ENCODE peak calls at places on chromosomes 5 and 9, in five cellular contexts. B is NCI-H345; J is pancreas; F is activated CD4-positive, alpha-beta T cell treated with anti-CD3 and anti-CD28 coated beads, Interleukin-2, amount 10 ng/mL, durations not matched to agents 24 days and 14 days; P is AG08396. Q is an unnamed sample.

GRCh38 chr5:168965638-168966037 is 335.3 kb downstream of the SLIT3 start:
- DNase-seq in P (no peak), J (no peak), F (no peak), B (no peak), Q (no peak)

GRCh38 chr5:2867373-2867933 is 116.0 kb upstream of the IRX2 start:
- DNase-seq in B (no peak), J (no peak), P (no peak), F (no peak), Q (no peak)

GRCh38 chr9:114108016-114108833 is 9.1 kb upstream of the KIF12 start:
- DNase-seq in B (peak), P (peak), J (peak), F (peak), Q (peak)

GRCh38 chr5:30197662-30198061 is 995.8 kb upstream of the CDH6 start:
- DNase-seq in P (no peak), B (no peak), J (no peak), F (no peak), Q (no peak)

GRCh38 chr9:96486351-96487029 is 36.5 kb downstream of the HABP4 start:
- DNase-seq in P (peak), B (no peak), J (peak), F (no peak), Q (no peak)

GRCh38 chr9:128051932-128052734 is 15.0 kb downstream of the NAIF1 start:
- DNase-seq in J (peak), B (no peak), F (no peak), P (no peak), Q (peak)

GRCh38 chr9:129685220-129685932 is 19.9 kb downstream of the PRRX2 start:
- DNase-seq in J (no peak), B (no peak), P (peak), F (no peak), Q (peak)

GRCh38 chr5:130198927-130199326 is 294.7 kb downstream of the CHSY3 start:
- DNase-seq in P (no peak), F (no peak), J (no peak), B (no peak), Q (peak)

GRCh38 chr5:138463335-138464017 is 1.8 kb upstream of the EGR1 start:
- DNase-seq in P (peak), B (no peak), J (peak), F (no peak), Q (no peak)

GRCh38 chr9:127503947-127504886 is 52.9 kb downstream of the LRSAM1 start:
- DNase-seq in J (peak), F (peak), B (peak), P (peak), Q (peak)

GRCh38 chr9:93591301-93591700 is 14.9 kb downstream of the PHF2 start:
- DNase-seq in F (peak), J (no peak), P (no peak), B (no peak), Q (no peak)

GRCh38 chr5:138595396-138595795 is 20.2 kb upstream of the HSPA9 start:
- DNase-seq in F (no peak), J (no peak), B (no peak), P (no peak), Q (peak)

GRCh38 chr5:147558826-147559225 is 49.0 kb upstream of the DPYSL3 start:
- DNase-seq in P (peak), F (no peak), B (peak), J (no peak), Q (peak)

GRCh38 chr9:70389642-70390266 is 24.7 kb downstream of the KLF9 start:
- DNase-seq in F (no peak), J (no peak), B (no peak), P (peak), Q (no peak)

GRCh38 chr9:22158983-22159382 is 149.9 kb upstream of the CDKN2B start:
- DNase-seq in J (no peak), B (no peak), P (no peak), F (no peak), Q (peak)

GRCh38 chr5:135977375-135977928 is 22.7 kb upstream of the LECT2 start:
- DNase-seq in F (peak), P (no peak), J (peak), B (no peak), Q (no peak)

GRCh38 chr5:142095651-142096330 is 12.8 kb upstream of the NDFIP1 start:
- DNase-seq in F (peak), P (no peak), J (no peak), B (no peak), Q (peak)

GRCh38 chr5:150616024-150616470 is 24.4 kb upstream of the SYNPO start:
- DNase-seq in F (no peak), J (peak), P (no peak), B (peak), Q (no peak)

GRCh38 chr9:24614070-24614469 is 68.4 kb upstream of the IZUMO3 start:
- DNase-seq in P (no peak), B (no peak), J (no peak), F (no peak), Q (no peak)

GRCh38 chr9:444528-444927 is 229.9 kb downstream of the DOCK8 start:
- DNase-seq in P (no peak), B (no peak), J (no peak), F (no peak), Q (no peak)

GRCh38 chr9:123871781-123872180 is 58.1 kb downstream of the DENND1A start:
- DNase-seq in J (no peak), B (no peak), P (no peak), F (no peak), Q (no peak)

GRCh38 chr9:131273146-131273545 is 3.2 kb downstream of the FAM78A start:
- DNase-seq in B (no peak), P (no peak), F (peak), J (no peak), Q (no peak)

GRCh38 chr9:94746541-94747505 is 20.3 kb downstream of the AOPEP start:
- DNase-seq in P (no peak), J (no peak), B (no peak), F (no peak), Q (no peak)

Q was measured in SW480.